ENCODE peak calls at places on chromosomes 7 and 10, in ten cellular contexts. One of them, this sample, is unnamed. For H3K9me3, the result is how much of the 10 kb centered on the place peaks cover.

GRCh38 chr7:47737606-47738005 is 155.7 kb upstream of the TNS3 start:
- DNase-seq in A549: no peak
- DNase-seq in H9: no peak
- DNase-seq in lower lobe of right lung: no peak
- DNase-seq in neuronal stem cell: no peak
- DNase-seq in CD8-positive, alpha-beta T cell: no peak
- DNase-seq in endothelial cell of umbilical vein: no peak
- DNase-seq in thyroid gland: no peak
- DNase-seq in PC-9: no peak
- DNase-seq in iPS DF 6.9: no peak
- DNase-seq in this sample: no peak

GRCh38 chr10:35274511-35275060 is 61.7 kb upstream of the CCNY start:
- DNase-seq in A549: no peak
- DNase-seq in H9: no peak
- DNase-seq in lower lobe of right lung: no peak
- DNase-seq in neuronal stem cell: no peak
- DNase-seq in CD8-positive, alpha-beta T cell: no peak
- DNase-seq in endothelial cell of umbilical vein: no peak
- DNase-seq in thyroid gland: no peak
- DNase-seq in PC-9: no peak
- DNase-seq in iPS DF 6.9: no peak
- DNase-seq in this sample: no peak

GRCh38 chr10:70774810-70775678 is 10.1 kb downstream of the TBATA start:
- DNase-seq in A549: no peak
- DNase-seq in H9: no peak
- DNase-seq in lower lobe of right lung: peak
- DNase-seq in neuronal stem cell: no peak
- DNase-seq in CD8-positive, alpha-beta T cell: no peak
- DNase-seq in endothelial cell of umbilical vein: no peak
- DNase-seq in thyroid gland: peak
- DNase-seq in PC-9: peak
- DNase-seq in iPS DF 6.9: no peak
- DNase-seq in this sample: peak

GRCh38 chr10:77286851-77287250 is 350.8 kb downstream of the KCNMA1 start:
- DNase-seq in A549: no peak
- DNase-seq in H9: no peak
- DNase-seq in lower lobe of right lung: no peak
- DNase-seq in neuronal stem cell: no peak
- DNase-seq in CD8-positive, alpha-beta T cell: no peak
- DNase-seq in endothelial cell of umbilical vein: no peak
- DNase-seq in thyroid gland: no peak
- DNase-seq in PC-9: no peak
- DNase-seq in iPS DF 6.9: no peak
- DNase-seq in this sample: no peak

GRCh38 chr7:92926697-92927044 is 90.3 kb upstream of the CDK6 start:
- DNase-seq in A549: no peak
- DNase-seq in H9: no peak
- DNase-seq in lower lobe of right lung: no peak
- DNase-seq in neuronal stem cell: peak
- DNase-seq in CD8-positive, alpha-beta T cell: no peak
- DNase-seq in endothelial cell of umbilical vein: no peak
- DNase-seq in thyroid gland: no peak
- DNase-seq in PC-9: no peak
- DNase-seq in iPS DF 6.9: no peak
- DNase-seq in this sample: no peak

GRCh38 chr10:47253651-47254375 is 46.2 kb upstream of the GDF10 start:
- DNase-seq in A549: no peak
- DNase-seq in H9: no peak
- DNase-seq in lower lobe of right lung: no peak
- DNase-seq in neuronal stem cell: no peak
- DNase-seq in CD8-positive, alpha-beta T cell: no peak
- DNase-seq in endothelial cell of umbilical vein: no peak
- DNase-seq in thyroid gland: peak
- DNase-seq in PC-9: peak
- DNase-seq in iPS DF 6.9: no peak
- DNase-seq in this sample: peak

GRCh38 chr10:114022292-114022691 is 21.4 kb upstream of the ADRB1 start:
- DNase-seq in A549: no peak
- DNase-seq in H9: no peak
- DNase-seq in lower lobe of right lung: no peak
- DNase-seq in neuronal stem cell: no peak
- DNase-seq in CD8-positive, alpha-beta T cell: no peak
- DNase-seq in endothelial cell of umbilical vein: no peak
- DNase-seq in thyroid gland: no peak
- DNase-seq in PC-9: no peak
- DNase-seq in iPS DF 6.9: no peak
- DNase-seq in this sample: no peak

GRCh38 chr10:115989621-115990020 is 283.4 kb downstream of the GFRA1 start:
- DNase-seq in A549: no peak
- DNase-seq in H9: no peak
- DNase-seq in lower lobe of right lung: no peak
- DNase-seq in neuronal stem cell: no peak
- DNase-seq in CD8-positive, alpha-beta T cell: no peak
- DNase-seq in endothelial cell of umbilical vein: no peak
- DNase-seq in thyroid gland: no peak
- DNase-seq in PC-9: no peak
- DNase-seq in iPS DF 6.9: no peak
- DNase-seq in this sample: no peak

GRCh38 chr7:31047282-31047681 is 4.8 kb upstream of the ADCYAP1R1 start:
- DNase-seq in A549: no peak
- DNase-seq in H9: no peak
- DNase-seq in lower lobe of right lung: no peak
- DNase-seq in neuronal stem cell: no peak
- DNase-seq in CD8-positive, alpha-beta T cell: no peak
- DNase-seq in endothelial cell of umbilical vein: no peak
- DNase-seq in thyroid gland: no peak
- DNase-seq in PC-9: no peak
- DNase-seq in iPS DF 6.9: no peak
- DNase-seq in this sample: no peak

GRCh38 chr10:111126981-111127848 is 50.4 kb downstream of the ADRA2A start:
- DNase-seq in A549: no peak
- DNase-seq in H9: peak
- DNase-seq in lower lobe of right lung: no peak
- DNase-seq in neuronal stem cell: no peak
- DNase-seq in CD8-positive, alpha-beta T cell: no peak
- DNase-seq in endothelial cell of umbilical vein: no peak
- DNase-seq in thyroid gland: no peak
- DNase-seq in PC-9: no peak
- DNase-seq in iPS DF 6.9: no peak
- DNase-seq in this sample: peak

GRCh38 chr7:31261373-31261772 is 79.2 kb downstream of the NEUROD6 start:
- DNase-seq in A549: no peak
- DNase-seq in H9: no peak
- DNase-seq in lower lobe of right lung: no peak
- DNase-seq in neuronal stem cell: no peak
- DNase-seq in CD8-positive, alpha-beta T cell: no peak
- DNase-seq in endothelial cell of umbilical vein: no peak
- DNase-seq in thyroid gland: no peak
- DNase-seq in PC-9: no peak
- DNase-seq in iPS DF 6.9: no peak
- DNase-seq in this sample: no peak

GRCh38 chr10:22518167-22518724 is 172.9 kb downstream of the SPAG6 start:
- DNase-seq in A549: no peak
- DNase-seq in H9: no peak
- DNase-seq in lower lobe of right lung: no peak
- DNase-seq in neuronal stem cell: no peak
- DNase-seq in CD8-positive, alpha-beta T cell: no peak
- DNase-seq in endothelial cell of umbilical vein: no peak
- DNase-seq in thyroid gland: no peak
- DNase-seq in PC-9: no peak
- DNase-seq in iPS DF 6.9: no peak
- DNase-seq in this sample: no peak

GRCh38 chr10:98224509-98224908 is 43.5 kb downstream of the LOXL4 start:
- DNase-seq in A549: no peak
- DNase-seq in H9: no peak
- DNase-seq in lower lobe of right lung: no peak
- DNase-seq in neuronal stem cell: no peak
- DNase-seq in CD8-positive, alpha-beta T cell: no peak
- DNase-seq in endothelial cell of umbilical vein: no peak
- DNase-seq in thyroid gland: no peak
- DNase-seq in PC-9: no peak
- DNase-seq in iPS DF 6.9: no peak
- DNase-seq in this sample: no peak

GRCh38 chr10:126570631-126571170 is 99.8 kb downstream of the C10orf90 start:
- DNase-seq in A549: no peak
- DNase-seq in H9: no peak
- DNase-seq in lower lobe of right lung: no peak
- DNase-seq in neuronal stem cell: no peak
- DNase-seq in CD8-positive, alpha-beta T cell: no peak
- DNase-seq in endothelial cell of umbilical vein: no peak
- DNase-seq in thyroid gland: no peak
- DNase-seq in PC-9: no peak
- DNase-seq in iPS DF 6.9: no peak
- DNase-seq in this sample: no peak
- H3K9me3 ChIP-seq in A549: under half
- H3K9me3 ChIP-seq in H9: under half
- H3K9me3 ChIP-seq in lower lobe of right lung: under half
- H3K9me3 ChIP-seq in neuronal stem cell: under half
- H3K9me3 ChIP-seq in CD8-positive, alpha-beta T cell: under half
- H3K9me3 ChIP-seq in endothelial cell of umbilical vein: under half
- H3K9me3 ChIP-seq in thyroid gland: under half
- H3K9me3 ChIP-seq in PC-9: under half
- H3K9me3 ChIP-seq in iPS DF 6.9: under half
- H3K9me3 ChIP-seq in this sample: under half

GRCh38 chr7:76349313-76349885 is 9.4 kb downstream of the YWHAG start:
- DNase-seq in A549: no peak
- DNase-seq in H9: no peak
- DNase-seq in lower lobe of right lung: no peak
- DNase-seq in neuronal stem cell: no peak
- DNase-seq in CD8-positive, alpha-beta T cell: no peak
- DNase-seq in endothelial cell of umbilical vein: no peak
- DNase-seq in thyroid gland: no peak
- DNase-seq in PC-9: no peak
- DNase-seq in iPS DF 6.9: no peak
- DNase-seq in this sample: no peak

GRCh38 chr7:76354516-76354915 is 4.3 kb downstream of the YWHAG start:
- DNase-seq in A549: no peak
- DNase-seq in H9: no peak
- DNase-seq in lower lobe of right lung: no peak
- DNase-seq in neuronal stem cell: no peak
- DNase-seq in CD8-positive, alpha-beta T cell: no peak
- DNase-seq in endothelial cell of umbilical vein: no peak
- DNase-seq in thyroid gland: no peak
- DNase-seq in PC-9: no peak
- DNase-seq in iPS DF 6.9: no peak
- DNase-seq in this sample: no peak

GRCh38 chr7:76351372-76351771 is 7.4 kb downstream of the YWHAG start:
- DNase-seq in A549: no peak
- DNase-seq in H9: no peak
- DNase-seq in lower lobe of right lung: no peak
- DNase-seq in neuronal stem cell: no peak
- DNase-seq in CD8-positive, alpha-beta T cell: no peak
- DNase-seq in endothelial cell of umbilical vein: no peak
- DNase-seq in thyroid gland: no peak
- DNase-seq in PC-9: no peak
- DNase-seq in iPS DF 6.9: no peak
- DNase-seq in this sample: no peak

GRCh38 chr7:76353744-76354143 is 5.0 kb downstream of the YWHAG start:
- DNase-seq in A549: no peak
- DNase-seq in H9: no peak
- DNase-seq in lower lobe of right lung: no peak
- DNase-seq in neuronal stem cell: no peak
- DNase-seq in CD8-positive, alpha-beta T cell: no peak
- DNase-seq in endothelial cell of umbilical vein: no peak
- DNase-seq in thyroid gland: no peak
- DNase-seq in PC-9: no peak
- DNase-seq in iPS DF 6.9: no peak
- DNase-seq in this sample: no peak

GRCh38 chr7:76352193-76352592 is 6.6 kb downstream of the YWHAG start:
- DNase-seq in A549: no peak
- DNase-seq in H9: no peak
- DNase-seq in lower lobe of right lung: no peak
- DNase-seq in neuronal stem cell: no peak
- DNase-seq in CD8-positive, alpha-beta T cell: no peak
- DNase-seq in endothelial cell of umbilical vein: no peak
- DNase-seq in thyroid gland: no peak
- DNase-seq in PC-9: no peak
- DNase-seq in iPS DF 6.9: no peak
- DNase-seq in this sample: no peak
- H3K9me3 ChIP-seq in A549: under half
- H3K9me3 ChIP-seq in H9: under half
- H3K9me3 ChIP-seq in lower lobe of right lung: under half
- H3K9me3 ChIP-seq in neuronal stem cell: half or more
- H3K9me3 ChIP-seq in CD8-positive, alpha-beta T cell: under half
- H3K9me3 ChIP-seq in endothelial cell of umbilical vein: under half
- H3K9me3 ChIP-seq in thyroid gland: under half
- H3K9me3 ChIP-seq in PC-9: under half
- H3K9me3 ChIP-seq in iPS DF 6.9: under half
- H3K9me3 ChIP-seq in this sample: under half

GRCh38 chr7:64706625-64707292 is 40.8 kb downstream of the ZNF107 start:
- DNase-seq in A549: no peak
- DNase-seq in H9: no peak
- DNase-seq in lower lobe of right lung: no peak
- DNase-seq in neuronal stem cell: no peak
- DNase-seq in CD8-positive, alpha-beta T cell: no peak
- DNase-seq in endothelial cell of umbilical vein: no peak
- DNase-seq in thyroid gland: no peak
- DNase-seq in PC-9: no peak
- DNase-seq in iPS DF 6.9: no peak
- DNase-seq in this sample: no peak
- H3K9me3 ChIP-seq in A549: half or more
- H3K9me3 ChIP-seq in H9: half or more
- H3K9me3 ChIP-seq in lower lobe of right lung: half or more
- H3K9me3 ChIP-seq in neuronal stem cell: half or more
- H3K9me3 ChIP-seq in CD8-positive, alpha-beta T cell: under half
- H3K9me3 ChIP-seq in endothelial cell of umbilical vein: under half
- H3K9me3 ChIP-seq in thyroid gland: under half
- H3K9me3 ChIP-seq in PC-9: half or more
- H3K9me3 ChIP-seq in iPS DF 6.9: under half
- H3K9me3 ChIP-seq in this sample: under half

GRCh38 chr7:157542669-157543021 is 205.8 kb downstream of the DNAJB6 start:
- DNase-seq in A549: no peak
- DNase-seq in H9: no peak
- DNase-seq in lower lobe of right lung: peak
- DNase-seq in neuronal stem cell: no peak
- DNase-seq in CD8-positive, alpha-beta T cell: no peak
- DNase-seq in endothelial cell of umbilical vein: no peak
- DNase-seq in thyroid gland: no peak
- DNase-seq in PC-9: no peak
- DNase-seq in iPS DF 6.9: no peak
- DNase-seq in this sample: no peak

GRCh38 chr7:157544226-157544625 is 207.4 kb downstream of the DNAJB6 start:
- DNase-seq in A549: no peak
- DNase-seq in H9: no peak
- DNase-seq in lower lobe of right lung: peak
- DNase-seq in neuronal stem cell: no peak
- DNase-seq in CD8-positive, alpha-beta T cell: no peak
- DNase-seq in endothelial cell of umbilical vein: no peak
- DNase-seq in thyroid gland: no peak
- DNase-seq in PC-9: no peak
- DNase-seq in iPS DF 6.9: no peak
- DNase-seq in this sample: no peak

GRCh38 chr7:157543276-157543675 is 206.5 kb downstream of the DNAJB6 start:
- DNase-seq in A549: no peak
- DNase-seq in H9: no peak
- DNase-seq in lower lobe of right lung: peak
- DNase-seq in neuronal stem cell: no peak
- DNase-seq in CD8-positive, alpha-beta T cell: no peak
- DNase-seq in endothelial cell of umbilical vein: no peak
- DNase-seq in thyroid gland: no peak
- DNase-seq in PC-9: no peak
- DNase-seq in iPS DF 6.9: no peak
- DNase-seq in this sample: no peak

GRCh38 chr7:157544980-157545680 is 208.3 kb downstream of the DNAJB6 start:
- DNase-seq in A549: no peak
- DNase-seq in H9: no peak
- DNase-seq in lower lobe of right lung: peak
- DNase-seq in neuronal stem cell: no peak
- DNase-seq in CD8-positive, alpha-beta T cell: no peak
- DNase-seq in endothelial cell of umbilical vein: no peak
- DNase-seq in thyroid gland: no peak
- DNase-seq in PC-9: no peak
- DNase-seq in iPS DF 6.9: no peak
- DNase-seq in this sample: no peak

GRCh38 chr7:157543791-157544190 is 207.0 kb downstream of the DNAJB6 start:
- DNase-seq in A549: no peak
- DNase-seq in H9: no peak
- DNase-seq in lower lobe of right lung: no peak
- DNase-seq in neuronal stem cell: no peak
- DNase-seq in CD8-positive, alpha-beta T cell: no peak
- DNase-seq in endothelial cell of umbilical vein: no peak
- DNase-seq in thyroid gland: no peak
- DNase-seq in PC-9: no peak
- DNase-seq in iPS DF 6.9: no peak
- DNase-seq in this sample: no peak
- H3K9me3 ChIP-seq in A549: under half
- H3K9me3 ChIP-seq in H9: under half
- H3K9me3 ChIP-seq in lower lobe of right lung: under half
- H3K9me3 ChIP-seq in neuronal stem cell: under half
- H3K9me3 ChIP-seq in CD8-positive, alpha-beta T cell: under half
- H3K9me3 ChIP-seq in endothelial cell of umbilical vein: under half
- H3K9me3 ChIP-seq in thyroid gland: under half
- H3K9me3 ChIP-seq in PC-9: under half
- H3K9me3 ChIP-seq in iPS DF 6.9: under half
- H3K9me3 ChIP-seq in this sample: under half

This sample was measured in SJSA1.